ENCODE peak calls at places on chromosomes 12 and 14, in four cellular contexts. V is mucosa of descending colon, L is testis, M is neuronal stem cell. R is an unnamed sample.

GRCh38 chr14:95261616-95262510 is 57.8 kb downstream of the CLMN start:
- DNase-seq in L (no peak), V (no peak), M (no peak), R (no peak)

GRCh38 chr12:50104614-50105366 is 982 bp downstream of the GPD1 start:
- DNase-seq in L (peak), M (no peak), V (no peak), R (no peak)

GRCh38 chr12:59142175-59142574 is 221.9 kb upstream of the LRIG3 start:
- DNase-seq in V (no peak), M (no peak), L (no peak), R (no peak)

GRCh38 chr14:34301107-34301734 is 160.8 kb downstream of the SPTSSA start:
- DNase-seq in L (peak), M (peak), V (no peak), R (peak)

GRCh38 chr14:32561520-32561919 is 232.4 kb downstream of the AKAP6 start:
- DNase-seq in L (no peak), M (no peak), V (no peak), R (no peak)

GRCh38 chr12:54658306-54659264 is 10.4 kb upstream of the DCD start:
- DNase-seq in V (no peak), M (no peak), L (peak), R (peak)

GRCh38 chr12:47808049-47808448 is 11.7 kb downstream of the HDAC7 start:
- DNase-seq in M (no peak), L (no peak), V (peak), R (no peak)

GRCh38 chr12:101019667-101020066 is 190.4 kb downstream of the SLC5A8 start:
- DNase-seq in V (no peak), L (no peak), M (no peak), R (no peak)

GRCh38 chr12:107126688-107127481 is 33.5 kb upstream of the CRY1 start:
- DNase-seq in V (no peak), M (no peak), L (no peak), R (peak)

GRCh38 chr12:131801254-131801866 is 26.8 kb upstream of the MMP17 start:
- DNase-seq in L (no peak), M (no peak), V (no peak), R (no peak)

GRCh38 chr14:77307099-77307496 is 13.6 kb downstream of the POMT2 start:
- DNase-seq in M (no peak), V (no peak), L (peak), R (peak)

GRCh38 chr12:4780624-4781023 is 60.4 kb downstream of the GALNT8 start:
- DNase-seq in M (no peak), L (no peak), V (no peak), R (no peak)

GRCh38 chr12:88951177-88951576 is 370.9 kb upstream of the KITLG start:
- DNase-seq in L (no peak), M (no peak), V (no peak), R (no peak)

GRCh38 chr14:100769035-100769939 is 42.6 kb downstream of the DLK1 start:
- DNase-seq in M (no peak), V (no peak), L (no peak), R (no peak)

GRCh38 chr12:34406228-34406995 is 384.1 kb downstream of the ALG10 start:
- DNase-seq in L (peak), V (peak), M (no peak), R (peak)

GRCh38 chr12:29673346-29673745 is 110.4 kb downstream of the TMTC1 start:
- DNase-seq in M (no peak), L (no peak), V (no peak), R (no peak)

GRCh38 chr14:61836184-61836583 is 74.0 kb downstream of the SNAPC1 start:
- DNase-seq in M (no peak), L (no peak), V (no peak), R (no peak)

GRCh38 chr14:74955229-74955999 is at the start of gene PGF:
- DNase-seq in V (peak), L (peak), M (peak), R (peak)

GRCh38 chr14:92728781-92729364 is 19.6 kb downstream of the LGMN start:
- DNase-seq in M (no peak), V (no peak), L (peak), R (no peak)

DNA sequence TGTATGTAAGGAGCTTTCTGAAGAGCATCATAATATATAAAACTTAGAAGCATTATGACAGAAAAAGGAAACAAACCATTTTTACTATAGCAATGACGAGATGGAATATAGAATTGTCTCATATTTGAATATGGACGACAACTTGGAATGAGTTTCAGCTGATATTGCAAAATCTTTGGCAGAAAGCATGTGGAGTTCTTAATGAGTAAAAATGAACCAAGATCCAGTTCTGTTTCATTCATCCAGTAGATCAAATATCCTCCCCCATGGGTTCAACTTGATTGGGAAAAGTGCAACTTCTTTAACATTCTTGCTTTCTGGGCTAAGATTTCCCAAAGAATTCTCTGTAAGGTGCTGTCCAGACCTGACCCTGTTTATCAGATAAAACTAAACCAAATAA is 267.6 kb downstream of the ADAMTS20 start:
- DNase-seq in M (no peak), V (no peak), L (no peak), R (no peak)
- H3K4me3 ChIP-seq in M (no peak), V (no peak), L (no peak), R (no peak)

GRCh38 chr12:14960548-14961465 is 594 bp downstream of the ARHGDIB start:
- DNase-seq in M (no peak), L (no peak), V (no peak), R (no peak)

GRCh38 chr12:14959126-14959440 is 2.3 kb downstream of the ARHGDIB start:
- DNase-seq in M (no peak), V (no peak), L (no peak), R (no peak)

GRCh38 chr12:14958361-14959125 is 2.9 kb downstream of the ARHGDIB start:
- DNase-seq in M (no peak), L (no peak), V (no peak), R (no peak)

GRCh38 chr12:14959463-14959862 is 1.9 kb downstream of the ARHGDIB start:
- DNase-seq in M (no peak), V (no peak), L (no peak), R (no peak)

GRCh38 chr12:14959916-14960315 is 1.5 kb downstream of the ARHGDIB start:
- DNase-seq in V (no peak), M (no peak), L (no peak), R (no peak)
- H3K4me3 ChIP-seq in V (no peak), M (no peak), L (no peak), R (no peak)

GRCh38 chr12:125183187-125184067 is 118.2 kb downstream of the AACS start:
- DNase-seq in M (peak), L (peak), V (peak), R (peak)
- H3K4me3 ChIP-seq in M (no peak), L (no peak), V (no peak), R (peak)

DNA sequence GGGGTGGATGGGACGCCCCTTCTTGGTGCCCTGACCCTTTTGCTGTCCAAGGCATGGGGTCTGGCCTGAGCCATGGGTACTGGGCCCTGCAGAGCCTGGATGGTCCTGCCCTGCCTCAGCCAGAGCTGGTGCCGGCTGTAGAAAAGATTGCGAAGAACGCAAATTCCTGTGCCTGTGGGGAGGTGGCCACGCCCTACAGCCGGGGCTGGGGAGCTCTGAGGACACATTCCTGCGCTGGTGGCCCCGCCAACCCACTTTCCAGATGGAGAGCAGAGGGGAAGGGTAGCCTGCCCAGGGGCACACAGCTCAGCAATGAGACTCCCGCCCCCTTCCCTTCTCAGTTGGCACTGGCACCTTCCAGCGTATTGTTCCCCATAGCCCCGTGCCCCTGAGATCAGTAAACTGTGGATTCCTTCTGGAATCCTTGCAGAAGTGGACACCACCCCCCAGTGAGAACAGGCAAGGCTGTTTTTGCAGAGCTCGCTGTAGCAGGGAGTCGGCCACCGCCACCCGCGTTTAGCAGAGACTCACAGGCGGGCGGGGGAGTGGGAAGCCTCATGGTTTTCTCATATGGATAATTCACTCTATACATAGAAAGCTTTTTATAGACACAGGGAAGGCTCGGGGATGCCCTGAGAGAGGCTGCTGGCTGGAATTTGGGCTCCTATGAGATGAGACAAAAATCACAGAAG is 8.6 kb downstream of the INF2 start:
- DNase-seq in V (no peak), L (peak), M (no peak), R (no peak)
- H3K4me3 ChIP-seq in V (no peak), L (no peak), M (no peak), R (no peak)

DNA sequence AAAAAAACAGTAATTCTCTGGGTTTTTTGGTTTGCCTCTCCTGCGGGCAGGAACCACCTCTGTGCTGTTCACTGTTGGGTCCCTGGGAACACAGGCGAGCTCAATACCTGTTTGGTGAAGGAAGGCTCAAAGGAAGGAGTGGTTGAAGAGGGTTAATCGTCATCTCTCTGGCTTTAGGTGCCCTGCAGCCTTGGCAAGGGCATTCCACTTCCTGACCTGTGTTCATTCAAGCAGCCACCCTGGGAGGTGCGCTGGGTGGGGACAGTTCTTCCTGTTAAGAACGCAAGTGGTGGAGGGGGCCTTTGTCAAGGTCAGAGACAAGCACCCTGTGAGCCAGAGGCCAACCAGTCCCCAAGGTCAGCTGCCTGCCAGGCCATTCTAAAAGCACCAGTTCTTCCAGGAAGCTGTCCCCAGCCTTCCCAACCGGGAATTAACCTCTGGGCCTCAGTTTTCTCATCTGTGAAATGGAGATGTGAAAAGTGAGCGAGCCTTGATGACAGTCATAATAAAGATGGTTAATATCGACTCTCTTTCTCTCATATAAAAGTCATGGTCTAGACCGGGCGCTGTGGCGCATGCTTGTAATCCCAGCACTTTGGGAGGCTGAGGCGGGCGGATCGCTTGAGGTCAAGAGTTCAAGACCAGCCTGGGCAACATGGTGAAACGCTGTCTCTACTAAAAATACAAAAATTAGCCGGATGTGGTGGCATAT is 6.3 kb downstream of the RHOF start:
- DNase-seq in L (no peak), V (peak), M (no peak), R (no peak)
- H3K4me3 ChIP-seq in L (no peak), V (no peak), M (no peak), R (no peak)

GRCh38 chr12:124786065-124786964 is 77.3 kb downstream of the SCARB1 start:
- DNase-seq in L (peak), M (peak), V (no peak), R (peak)
- H3K4me3 ChIP-seq in L (peak), M (peak), V (no peak), R (peak)

DNA sequence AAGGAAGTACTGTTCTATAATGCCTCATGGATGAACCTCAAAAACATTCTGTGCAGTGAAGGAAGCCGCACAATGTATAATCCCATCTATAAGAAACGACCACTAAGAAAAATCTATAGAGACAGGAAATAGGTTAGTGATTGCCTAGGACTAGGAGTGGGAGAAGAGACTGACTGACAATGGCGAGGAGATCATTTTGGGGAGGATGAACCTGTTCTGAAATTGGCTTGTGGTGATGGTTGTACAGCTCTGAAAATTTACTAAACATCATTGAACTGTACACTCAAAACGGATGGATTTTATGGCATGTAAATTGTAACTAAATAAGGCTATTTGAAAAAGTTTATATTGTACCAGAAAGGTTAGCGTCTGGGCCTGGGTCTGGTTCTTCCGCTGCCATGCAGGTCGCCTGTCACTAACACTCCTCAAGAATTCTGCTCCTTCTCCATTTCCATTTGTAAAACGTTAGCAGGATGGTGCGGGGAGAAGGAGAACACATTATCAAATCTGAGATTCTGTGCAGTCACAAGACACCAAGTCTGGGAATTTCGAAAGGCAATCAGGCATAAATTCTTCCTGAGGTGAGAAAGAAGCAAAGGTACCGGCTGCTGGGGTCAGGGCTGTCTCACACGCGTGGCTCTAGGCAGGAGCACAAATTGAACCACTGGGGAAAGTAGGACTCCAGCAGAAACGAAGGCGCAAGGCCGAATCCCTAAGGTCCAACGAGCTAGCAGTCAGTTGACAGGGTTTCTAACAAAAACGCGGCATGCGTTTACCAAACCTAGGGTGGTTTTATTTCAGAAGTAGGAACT is 845 bp upstream of the COCH start:
- DNase-seq in V (no peak), L (no peak), M (no peak), R (no peak)
- H3K4me3 ChIP-seq in V (no peak), L (peak), M (peak), R (peak)

GRCh38 chr12:124423683-124424515 is 129.0 kb downstream of the RFLNA start:
- DNase-seq in V (no peak), L (no peak), M (no peak), R (no peak)
- H3K4me3 ChIP-seq in V (no peak), L (no peak), M (no peak), R (no peak)

DNA sequence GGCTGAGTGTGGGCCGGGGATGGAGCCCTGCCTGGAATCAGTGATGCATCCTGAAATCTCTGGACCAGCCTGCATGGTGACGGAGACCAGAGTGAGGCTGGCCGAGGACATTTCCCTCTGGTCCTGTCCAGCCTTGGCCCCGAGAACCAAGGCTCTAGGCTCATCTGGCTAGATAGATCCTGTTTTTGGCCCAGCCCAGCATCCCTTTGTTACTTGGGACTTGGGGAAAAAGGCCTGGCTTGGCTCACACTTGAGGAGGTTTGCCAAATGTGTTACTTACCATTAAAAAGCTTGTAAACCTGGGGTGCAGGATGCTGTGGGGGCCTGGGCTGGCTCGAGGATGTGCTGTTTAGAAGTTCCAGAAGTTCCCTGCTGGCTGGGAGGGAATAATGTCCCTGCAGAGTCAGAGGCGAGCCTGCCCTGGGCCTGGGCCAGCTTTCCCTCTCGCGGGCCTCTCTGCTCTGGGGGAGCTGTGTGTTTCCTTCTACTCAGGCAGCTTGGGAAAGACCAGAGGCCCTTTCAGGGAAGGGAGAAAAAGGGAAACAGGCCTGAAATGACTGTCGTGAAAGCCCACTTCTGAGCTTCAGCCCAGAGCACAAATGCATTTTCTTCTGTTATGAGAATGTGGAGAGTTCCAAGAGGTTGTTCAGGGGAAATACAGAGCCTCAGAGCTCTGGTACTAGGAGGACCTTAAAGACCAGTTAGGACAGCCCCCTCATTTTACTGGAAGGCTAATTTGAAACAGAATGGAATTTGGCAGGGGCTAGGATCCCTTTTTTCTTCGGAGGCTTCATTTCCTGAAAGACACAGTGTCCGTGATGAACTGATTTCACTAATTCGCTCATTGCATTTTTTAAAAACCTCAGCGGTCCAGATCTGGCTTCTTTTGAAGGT is 47.2 kb upstream of the CTDSP2 start:
- DNase-seq in V (peak), M (no peak), L (peak), R (no peak)
- H3K4me3 ChIP-seq in V (no peak), M (no peak), L (no peak), R (no peak)

GRCh38 chr14:36662543-36663403 is 1.1 kb downstream of the PAX9 start:
- DNase-seq in L (no peak), M (no peak), V (peak), R (no peak)
- H3K4me3 ChIP-seq in L (peak), M (peak), V (no peak), R (no peak)